ENCODE peak calls at places on chromosomes 12 and 14, in seven cellular contexts. One of them, this sample, is unnamed.

GRCh38 chr12:126506426-126507182 is 1441.4 kb downstream of the AACS start:
- DNase-seq in left ventricle myocardium inferior: no peak
- DNase-seq in caudate nucleus: no peak
- DNase-seq in activated gamma-delta T cell treated with anti-CD3 and anti-CD28 coated beads, Interleukin-2, amount 50 U/mL, for 16 hours: no peak
- DNase-seq in activated CD4-positive, alpha-beta T cell treated with anti-CD3 and anti-CD28 coated beads for 24 hours: no peak
- DNase-seq in WTC11: no peak
- DNase-seq in C1 segment of cervical spinal cord: no peak
- DNase-seq in this sample: no peak

GRCh38 chr14:59698793-59699192 is 122.2 kb upstream of the CCDC175 start:
- DNase-seq in left ventricle myocardium inferior: no peak
- DNase-seq in caudate nucleus: no peak
- DNase-seq in activated gamma-delta T cell treated with anti-CD3 and anti-CD28 coated beads, Interleukin-2, amount 50 U/mL, for 16 hours: no peak
- DNase-seq in activated CD4-positive, alpha-beta T cell treated with anti-CD3 and anti-CD28 coated beads for 24 hours: no peak
- DNase-seq in WTC11: no peak
- DNase-seq in C1 segment of cervical spinal cord: no peak
- DNase-seq in this sample: no peak

GRCh38 chr14:31994391-31995033 is 82.6 kb upstream of the ARHGAP5 start:
- DNase-seq in left ventricle myocardium inferior: no peak
- DNase-seq in caudate nucleus: no peak
- DNase-seq in activated gamma-delta T cell treated with anti-CD3 and anti-CD28 coated beads, Interleukin-2, amount 50 U/mL, for 16 hours: no peak
- DNase-seq in activated CD4-positive, alpha-beta T cell treated with anti-CD3 and anti-CD28 coated beads for 24 hours: no peak
- DNase-seq in WTC11: no peak
- DNase-seq in C1 segment of cervical spinal cord: no peak
- DNase-seq in this sample: no peak

GRCh38 chr12:94770777-94771176 is 120.4 kb upstream of the TMCC3 start:
- DNase-seq in left ventricle myocardium inferior: no peak
- DNase-seq in caudate nucleus: no peak
- DNase-seq in activated gamma-delta T cell treated with anti-CD3 and anti-CD28 coated beads, Interleukin-2, amount 50 U/mL, for 16 hours: no peak
- DNase-seq in activated CD4-positive, alpha-beta T cell treated with anti-CD3 and anti-CD28 coated beads for 24 hours: no peak
- DNase-seq in WTC11: no peak
- DNase-seq in C1 segment of cervical spinal cord: no peak
- DNase-seq in this sample: no peak

GRCh38 chr14:102215522-102216250 is 76.0 kb downstream of the WDR20 start:
- DNase-seq in left ventricle myocardium inferior: peak; percentile 51
- DNase-seq in caudate nucleus: peak; percentile 23
- DNase-seq in activated gamma-delta T cell treated with anti-CD3 and anti-CD28 coated beads, Interleukin-2, amount 50 U/mL, for 16 hours: no peak
- DNase-seq in activated CD4-positive, alpha-beta T cell treated with anti-CD3 and anti-CD28 coated beads for 24 hours: no peak
- DNase-seq in WTC11: no peak
- DNase-seq in C1 segment of cervical spinal cord: no peak
- DNase-seq in this sample: no peak

GRCh38 chr14:68271996-68272395 is 452.4 kb downstream of the RAD51B start:
- DNase-seq in left ventricle myocardium inferior: no peak
- DNase-seq in caudate nucleus: no peak
- DNase-seq in activated gamma-delta T cell treated with anti-CD3 and anti-CD28 coated beads, Interleukin-2, amount 50 U/mL, for 16 hours: no peak
- DNase-seq in activated CD4-positive, alpha-beta T cell treated with anti-CD3 and anti-CD28 coated beads for 24 hours: no peak
- DNase-seq in WTC11: no peak
- DNase-seq in C1 segment of cervical spinal cord: no peak
- DNase-seq in this sample: no peak

GRCh38 chr12:112524676-112525425 is 106.1 kb downstream of the PTPN11 start:
- DNase-seq in left ventricle myocardium inferior: no peak
- DNase-seq in caudate nucleus: no peak
- DNase-seq in activated gamma-delta T cell treated with anti-CD3 and anti-CD28 coated beads, Interleukin-2, amount 50 U/mL, for 16 hours: no peak
- DNase-seq in activated CD4-positive, alpha-beta T cell treated with anti-CD3 and anti-CD28 coated beads for 24 hours: no peak
- DNase-seq in WTC11: peak; percentile 28
- DNase-seq in C1 segment of cervical spinal cord: no peak
- DNase-seq in this sample: no peak

GRCh38 chr12:32264995-32265394 is 134.4 kb upstream of the FGD4 start:
- DNase-seq in left ventricle myocardium inferior: no peak
- DNase-seq in caudate nucleus: no peak
- DNase-seq in activated gamma-delta T cell treated with anti-CD3 and anti-CD28 coated beads, Interleukin-2, amount 50 U/mL, for 16 hours: no peak
- DNase-seq in activated CD4-positive, alpha-beta T cell treated with anti-CD3 and anti-CD28 coated beads for 24 hours: no peak
- DNase-seq in WTC11: no peak
- DNase-seq in C1 segment of cervical spinal cord: no peak
- DNase-seq in this sample: no peak

GRCh38 chr12:116456307-116456641 is 102.9 kb upstream of the MAP1LC3B2 start:
- DNase-seq in left ventricle myocardium inferior: no peak
- DNase-seq in caudate nucleus: no peak
- DNase-seq in activated gamma-delta T cell treated with anti-CD3 and anti-CD28 coated beads, Interleukin-2, amount 50 U/mL, for 16 hours: no peak
- DNase-seq in activated CD4-positive, alpha-beta T cell treated with anti-CD3 and anti-CD28 coated beads for 24 hours: no peak
- DNase-seq in WTC11: no peak
- DNase-seq in C1 segment of cervical spinal cord: no peak
- DNase-seq in this sample: no peak

GRCh38 chr12:56763753-56764657 is 881 bp downstream of the HSD17B6 start:
- DNase-seq in left ventricle myocardium inferior: no peak
- DNase-seq in caudate nucleus: no peak
- DNase-seq in activated gamma-delta T cell treated with anti-CD3 and anti-CD28 coated beads, Interleukin-2, amount 50 U/mL, for 16 hours: no peak
- DNase-seq in activated CD4-positive, alpha-beta T cell treated with anti-CD3 and anti-CD28 coated beads for 24 hours: no peak
- DNase-seq in WTC11: no peak
- DNase-seq in C1 segment of cervical spinal cord: no peak
- DNase-seq in this sample: no peak

GRCh38 chr14:34966413-34966812 is 16.4 kb upstream of the SRP54 start:
- DNase-seq in left ventricle myocardium inferior: no peak
- DNase-seq in caudate nucleus: no peak
- DNase-seq in activated gamma-delta T cell treated with anti-CD3 and anti-CD28 coated beads, Interleukin-2, amount 50 U/mL, for 16 hours: no peak
- DNase-seq in activated CD4-positive, alpha-beta T cell treated with anti-CD3 and anti-CD28 coated beads for 24 hours: no peak
- DNase-seq in WTC11: no peak
- DNase-seq in C1 segment of cervical spinal cord: no peak
- DNase-seq in this sample: no peak

GRCh38 chr12:103013741-103014140 is 56.3 kb downstream of the ASCL1 start:
- DNase-seq in left ventricle myocardium inferior: no peak
- DNase-seq in caudate nucleus: no peak
- DNase-seq in activated gamma-delta T cell treated with anti-CD3 and anti-CD28 coated beads, Interleukin-2, amount 50 U/mL, for 16 hours: no peak
- DNase-seq in activated CD4-positive, alpha-beta T cell treated with anti-CD3 and anti-CD28 coated beads for 24 hours: no peak
- DNase-seq in WTC11: no peak
- DNase-seq in C1 segment of cervical spinal cord: no peak
- DNase-seq in this sample: no peak

GRCh38 chr14:68668028-68668427 is 124.8 kb downstream of the ZFP36L1 start:
- DNase-seq in left ventricle myocardium inferior: no peak
- DNase-seq in caudate nucleus: no peak
- DNase-seq in activated gamma-delta T cell treated with anti-CD3 and anti-CD28 coated beads, Interleukin-2, amount 50 U/mL, for 16 hours: no peak
- DNase-seq in activated CD4-positive, alpha-beta T cell treated with anti-CD3 and anti-CD28 coated beads for 24 hours: no peak
- DNase-seq in WTC11: no peak
- DNase-seq in C1 segment of cervical spinal cord: no peak
- DNase-seq in this sample: no peak